ENCODE peak calls at places on chromosomes 11 and 22, in four cellular contexts. O is HL-60, H is K562, F is GM12878. L is an unnamed sample.

GRCh38 chr11:65791719-65792213 is 4.9 kb downstream of the OVOL1 start:
- DNase-seq in H (no peak), F (peak), O (peak), L (peak)

GRCh38 chr11:12137938-12138731 is 27.7 kb downstream of the MICAL2 start:
- DNase-seq in O (no peak), F (no peak), H (no peak), L (no peak)

GRCh38 chr22:42320463-42321416 is 50.3 kb upstream of the TCF20 start:
- DNase-seq in O (no peak), F (no peak), H (no peak), L (no peak)

GRCh38 chr11:11876458-11876857 is 34.7 kb downstream of the USP47 start:
- DNase-seq in H (peak), F (no peak), O (no peak), L (no peak)

GRCh38 chr11:79371724-79372123 is 69.1 kb downstream of the TENM4 start:
- DNase-seq in F (no peak), O (no peak), H (no peak), L (no peak)

GRCh38 chr22:31229402-31230140 is 17.5 kb downstream of the LIMK2 start:
- DNase-seq in F (no peak), O (no peak), H (peak), L (no peak)

GRCh38 chr11:117195208-117195607 is 4.0 kb upstream of the TAGLN start:
- DNase-seq in F (no peak), O (no peak), H (no peak), L (no peak)

GRCh38 chr11:57303990-57304579 is 20.7 kb downstream of the TNKS1BP1 start:
- DNase-seq in H (peak), O (no peak), F (no peak), L (no peak)

GRCh38 chr11:15933896-15934625 is 422.3 kb downstream of the SOX6 start:
- DNase-seq in H (no peak), O (no peak), F (no peak), L (no peak)

GRCh38 chr11:127044535-127044934 is 44.0 kb upstream of the KIRREL3 start:
- DNase-seq in O (no peak), H (no peak), F (no peak), L (no peak)

GRCh38 chr11:112229746-112230433 is 3.7 kb downstream of the PTS start:
- DNase-seq in F (no peak), H (no peak), O (no peak), L (no peak)

GRCh38 chr22:29524440-29525191 is 28.9 kb downstream of the THOC5 start:
- DNase-seq in F (no peak), O (no peak), H (peak), L (no peak)

GRCh38 chr11:124657922-124658321 is 15.6 kb downstream of the SIAE start:
- DNase-seq in H (no peak), O (no peak), F (no peak), L (no peak)

GRCh38 chr11:67265633-67266423 is 445 bp upstream of the GRK2 start:
- DNase-seq in H (peak), O (no peak), F (no peak), L (peak)

GRCh38 chr11:14386895-14387480 is 28.0 kb upstream of the RRAS2 start:
- DNase-seq in H (peak), F (no peak), O (no peak), L (no peak)

GRCh38 chr22:43533131-43533530 is 121.3 kb downstream of the MPPED1 start:
- DNase-seq in F (no peak), O (no peak), H (no peak), L (no peak)

GRCh38 chr11:73170140-73170539 is 28.0 kb upstream of the FCHSD2 start:
- DNase-seq in F (no peak), H (no peak), O (no peak), L (no peak)

GRCh38 chr11:16598906-16599305 is 139.5 kb upstream of the C11orf58 start:
- DNase-seq in F (no peak), O (no peak), H (no peak), L (no peak)

GRCh38 chr11:67213251-67213650 is 53.0 kb upstream of the GRK2 start:
- DNase-seq in F (peak), O (peak), H (no peak), L (peak)

GRCh38 chr11:29914203-29914930 is 102.5 kb downstream of the KCNA4 start:
- DNase-seq in F (no peak), H (no peak), O (no peak), L (no peak)

GRCh38 chr11:13111813-13112130 is 102.7 kb downstream of the RASSF10 start:
- DNase-seq in F (no peak), H (no peak), O (no peak), L (no peak)

GRCh38 chr11:76321820-76322524 is 59.0 kb downstream of the THAP12 start:
- DNase-seq in O (no peak), F (no peak), H (no peak), L (no peak)

GRCh38 chr11:71301046-71301857 is 48.9 kb upstream of the SHANK2 start:
- DNase-seq in F (no peak), O (no peak), H (no peak), L (no peak)

GRCh38 chr22:33871935-33872334 is 48.3 kb downstream of the LARGE1 start:
- DNase-seq in H (no peak), O (no peak), F (no peak), L (no peak)

GRCh38 chr11:9606799-9607510 is 33.5 kb downstream of the WEE1 start:
- DNase-seq in O (no peak), H (peak), F (no peak), L (no peak)

GRCh38 chr22:44439356-44440223 is 58.4 kb downstream of the RTL6 start:
- DNase-seq in O (no peak), F (no peak), H (no peak), L (no peak)

GRCh38 chr22:20965104-20965887 is 1.8 kb upstream of the AIFM3 start:
- DNase-seq in H (no peak), F (no peak), O (no peak), L (no peak)

GRCh38 chr11:105783216-105783615 is 173.3 kb downstream of the GRIA4 start:
- DNase-seq in O (no peak), F (no peak), H (no peak), L (no peak)

GRCh38 chr22:26483439-26484359 is at the start of the genes HPS4 and SRRD:
- DNase-seq in O (peak), H (peak), F (peak), L (peak)

GRCh38 chr11:93487032-93487483 is 56.1 kb downstream of the SMCO4 start:
- DNase-seq in O (no peak), F (no peak), H (peak), L (no peak)

GRCh38 chr22:39106326-39106725 is 9.3 kb downstream of the APOBEC3H start:
- DNase-seq in H (no peak), O (no peak), F (no peak), L (no peak)
- TF ChIP-seq SPI1 in H (no peak), O (no peak), F (no peak), L (no peak)

GRCh38 chr11:3222003-3222855 is 3.6 kb upstream of the MRGPRG start:
- DNase-seq in F (no peak), O (no peak), H (no peak), L (no peak)

GRCh38 chr11:3222941-3223905 is 4.6 kb upstream of the MRGPRG start:
- DNase-seq in O (peak), F (no peak), H (no peak), L (no peak)

GRCh38 chr11:3224730-3225098 is 6.1 kb upstream of the MRGPRG start:
- DNase-seq in H (no peak), F (no peak), O (no peak), L (no peak)

GRCh38 chr11:3225159-3225758 is 6.6 kb upstream of the MRGPRG start:
- DNase-seq in O (no peak), H (no peak), F (no peak), L (no peak)

DNA sequence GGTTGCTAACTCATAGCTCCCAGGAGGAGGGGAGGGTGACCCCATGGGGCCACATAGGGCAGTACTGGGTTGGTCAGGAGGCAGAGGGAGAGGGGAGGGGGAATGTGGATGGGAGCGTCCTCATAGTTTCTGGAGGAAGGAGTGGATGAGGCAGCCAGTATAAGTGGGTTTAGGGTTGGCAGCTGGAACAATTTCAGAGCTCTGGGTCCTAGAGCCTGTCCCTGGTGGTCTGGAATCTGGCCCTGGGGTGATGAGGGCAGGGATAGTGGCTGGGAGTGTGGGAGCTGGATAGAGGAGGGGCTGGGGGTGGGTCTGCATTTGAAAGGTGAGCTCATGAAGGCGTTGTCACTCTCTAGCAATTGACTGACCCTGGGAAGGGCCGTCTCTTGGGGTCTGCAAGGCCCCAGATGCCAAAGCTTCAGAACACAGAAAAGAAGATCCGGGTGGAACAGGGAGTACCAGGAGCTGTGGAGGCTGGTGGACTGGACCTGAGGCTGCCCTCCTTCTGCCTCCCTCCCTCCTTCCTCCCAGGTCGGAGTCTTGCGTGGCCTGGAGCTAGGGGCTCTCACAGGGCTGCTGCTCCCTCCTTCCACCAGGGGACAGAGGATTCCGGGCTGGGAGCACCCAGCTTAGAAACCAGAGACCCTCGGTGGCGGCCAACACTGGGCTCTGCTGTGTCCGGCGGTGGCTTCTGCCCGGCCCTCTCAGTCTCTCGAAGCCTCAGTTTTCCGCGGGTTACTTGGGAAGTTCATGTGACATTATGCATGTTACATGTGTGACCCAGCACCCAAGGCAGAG is 5.5 kb upstream of the MRGPRG start:
- DNase-seq in O (no peak), F (no peak), H (no peak), L (no peak)
- TF ChIP-seq SPI1 in O (no peak), F (no peak), H (no peak), L (no peak)

DNA sequence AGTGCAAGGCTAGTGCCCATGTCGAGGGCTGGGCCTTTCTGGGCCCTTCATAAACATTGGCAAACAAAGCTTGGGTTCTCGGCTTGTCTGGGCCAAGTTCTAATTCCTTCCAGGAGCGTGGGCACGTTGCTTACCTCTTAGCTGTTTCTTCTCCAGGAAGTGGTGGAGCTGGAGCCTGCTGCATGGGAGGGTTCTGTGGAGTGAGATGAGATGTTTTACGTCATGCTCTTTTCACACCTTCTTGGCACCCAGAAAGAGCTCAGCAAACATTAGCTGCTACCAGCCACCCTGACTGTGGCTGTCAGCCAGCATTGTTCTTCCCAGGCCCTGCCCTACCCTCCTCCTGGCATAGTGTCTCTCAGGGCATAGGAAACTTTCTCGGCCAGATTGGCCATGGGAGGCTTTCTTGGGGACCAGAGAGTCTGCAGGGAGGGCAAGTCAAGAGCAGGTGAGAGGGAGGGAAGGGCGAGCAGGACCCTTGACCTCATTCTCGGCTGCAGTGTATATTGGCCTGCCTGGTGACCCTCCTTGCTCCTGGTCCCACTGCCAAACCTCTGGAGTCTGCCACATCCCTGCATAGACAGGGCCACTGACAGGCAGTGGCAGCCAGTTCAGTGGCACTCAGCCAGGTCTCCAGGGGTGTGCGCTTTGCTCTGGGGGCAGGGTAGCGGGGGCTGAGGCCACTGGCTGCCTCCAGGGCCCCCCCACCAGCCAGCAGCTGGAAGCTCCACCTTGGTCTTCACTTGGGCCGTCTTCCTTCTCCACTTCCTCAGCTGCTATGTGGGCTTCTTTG is 98.8 kb downstream of the BCR start:
- DNase-seq in O (no peak), H (peak), F (no peak), L (no peak)
- TF ChIP-seq SPI1 in O (no peak), H (peak), F (no peak), L (no peak)

GRCh38 chr11:115298613-115299012 is 205.6 kb downstream of the CADM1 start:
- DNase-seq in O (no peak), H (no peak), F (no peak), L (no peak)
- TF ChIP-seq SPI1 in O (no peak), H (no peak), F (no peak), L (no peak)

GRCh38 chr11:119910056-119910455 is 181.1 kb upstream of the NECTIN1 start:
- DNase-seq in F (no peak), H (no peak), O (no peak), L (no peak)
- TF ChIP-seq SPI1 in F (no peak), H (no peak), O (no peak), L (no peak)

GRCh38 chr11:45092901-45093760 is 53.3 kb upstream of the PRDM11 start:
- DNase-seq in F (no peak), O (no peak), H (no peak), L (no peak)
- TF ChIP-seq SPI1 in F (no peak), O (no peak), H (no peak), L (no peak)

L was measured in GM12891.